ENCODE peak calls at places on chromosomes 4 and X, in nine cellular contexts. One of them, this sample, is unnamed.

GRCh38 chr4:26692014-26692726 is 108.3 kb downstream of the TBC1D19 start:
- DNase-seq in naive thymus-derived CD8-positive, alpha-beta T cell: no peak
- DNase-seq in left cardiac atrium: no peak
- DNase-seq in activated CD8-positive, alpha-beta memory T cell treated with anti-CD3 and anti-CD28 coated beads, Interleukin-2, amount 10 ng/mL, durations not matched to agents 7 days and 5 days: no peak
- DNase-seq in MCF 10A: peak
- DNase-seq in cardiac muscle cell: no peak
- DNase-seq in activated naive CD4-positive, alpha-beta T cell: no peak
- DNase-seq in stimulated activated CD4-positive, alpha-beta T cell treated with anti-CD3 and anti-CD28 coated beads, Interleukin-12 subunit alpha, Interleukin-12 subunit beta, amount 100 ng/mL, for 48 hours: no peak
- DNase-seq in tibial nerve: no peak
- DNase-seq in this sample: no peak

GRCh38 chrX:16788477-16788876 is 2.2 kb downstream of the TXLNG start:
- DNase-seq in tibial nerve: peak
- DNase-seq in activated CD8-positive, alpha-beta memory T cell treated with anti-CD3 and anti-CD28 coated beads, Interleukin-2, amount 10 ng/mL, durations not matched to agents 7 days and 5 days: no peak
- DNase-seq in naive thymus-derived CD8-positive, alpha-beta T cell: no peak
- DNase-seq in activated naive CD4-positive, alpha-beta T cell: no peak
- DNase-seq in left cardiac atrium: peak
- DNase-seq in stimulated activated CD4-positive, alpha-beta T cell treated with anti-CD3 and anti-CD28 coated beads, Interleukin-12 subunit alpha, Interleukin-12 subunit beta, amount 100 ng/mL, for 48 hours: no peak
- DNase-seq in MCF 10A: peak
- DNase-seq in cardiac muscle cell: peak
- DNase-seq in this sample: no peak

GRCh38 chr4:8768357-8768999 is 103.2 kb downstream of the HMX1 start:
- DNase-seq in cardiac muscle cell: no peak
- DNase-seq in left cardiac atrium: peak
- DNase-seq in tibial nerve: no peak
- DNase-seq in naive thymus-derived CD8-positive, alpha-beta T cell: no peak
- DNase-seq in activated naive CD4-positive, alpha-beta T cell: no peak
- DNase-seq in MCF 10A: no peak
- DNase-seq in stimulated activated CD4-positive, alpha-beta T cell treated with anti-CD3 and anti-CD28 coated beads, Interleukin-12 subunit alpha, Interleukin-12 subunit beta, amount 100 ng/mL, for 48 hours: no peak
- DNase-seq in activated CD8-positive, alpha-beta memory T cell treated with anti-CD3 and anti-CD28 coated beads, Interleukin-2, amount 10 ng/mL, durations not matched to agents 7 days and 5 days: no peak
- DNase-seq in this sample: no peak

GRCh38 chrX:70452143-70452733 is 7.6 kb downstream of the DLG3 start:
- DNase-seq in stimulated activated CD4-positive, alpha-beta T cell treated with anti-CD3 and anti-CD28 coated beads, Interleukin-12 subunit alpha, Interleukin-12 subunit beta, amount 100 ng/mL, for 48 hours: peak
- DNase-seq in MCF 10A: peak
- DNase-seq in activated naive CD4-positive, alpha-beta T cell: peak
- DNase-seq in left cardiac atrium: peak
- DNase-seq in cardiac muscle cell: peak
- DNase-seq in naive thymus-derived CD8-positive, alpha-beta T cell: peak
- DNase-seq in tibial nerve: peak
- DNase-seq in activated CD8-positive, alpha-beta memory T cell treated with anti-CD3 and anti-CD28 coated beads, Interleukin-2, amount 10 ng/mL, durations not matched to agents 7 days and 5 days: peak
- DNase-seq in this sample: peak

GRCh38 chr4:59409647-59410046 is 1790.5 kb upstream of the ADGRL3 start:
- DNase-seq in activated naive CD4-positive, alpha-beta T cell: no peak
- DNase-seq in naive thymus-derived CD8-positive, alpha-beta T cell: no peak
- DNase-seq in cardiac muscle cell: no peak
- DNase-seq in MCF 10A: no peak
- DNase-seq in tibial nerve: no peak
- DNase-seq in left cardiac atrium: no peak
- DNase-seq in activated CD8-positive, alpha-beta memory T cell treated with anti-CD3 and anti-CD28 coated beads, Interleukin-2, amount 10 ng/mL, durations not matched to agents 7 days and 5 days: no peak
- DNase-seq in stimulated activated CD4-positive, alpha-beta T cell treated with anti-CD3 and anti-CD28 coated beads, Interleukin-12 subunit alpha, Interleukin-12 subunit beta, amount 100 ng/mL, for 48 hours: no peak
- DNase-seq in this sample: no peak

GRCh38 chrX:38982370-38982769 is 181.1 kb downstream of the MID1IP1 start:
- DNase-seq in activated naive CD4-positive, alpha-beta T cell: no peak
- DNase-seq in stimulated activated CD4-positive, alpha-beta T cell treated with anti-CD3 and anti-CD28 coated beads, Interleukin-12 subunit alpha, Interleukin-12 subunit beta, amount 100 ng/mL, for 48 hours: no peak
- DNase-seq in MCF 10A: no peak
- DNase-seq in cardiac muscle cell: no peak
- DNase-seq in left cardiac atrium: no peak
- DNase-seq in tibial nerve: no peak
- DNase-seq in naive thymus-derived CD8-positive, alpha-beta T cell: no peak
- DNase-seq in activated CD8-positive, alpha-beta memory T cell treated with anti-CD3 and anti-CD28 coated beads, Interleukin-2, amount 10 ng/mL, durations not matched to agents 7 days and 5 days: no peak
- DNase-seq in this sample: no peak

GRCh38 chr4:113641025-113641431 is 120.5 kb downstream of the CAMK2D start:
- DNase-seq in MCF 10A: no peak
- DNase-seq in activated naive CD4-positive, alpha-beta T cell: no peak
- DNase-seq in cardiac muscle cell: no peak
- DNase-seq in naive thymus-derived CD8-positive, alpha-beta T cell: no peak
- DNase-seq in tibial nerve: no peak
- DNase-seq in stimulated activated CD4-positive, alpha-beta T cell treated with anti-CD3 and anti-CD28 coated beads, Interleukin-12 subunit alpha, Interleukin-12 subunit beta, amount 100 ng/mL, for 48 hours: no peak
- DNase-seq in activated CD8-positive, alpha-beta memory T cell treated with anti-CD3 and anti-CD28 coated beads, Interleukin-2, amount 10 ng/mL, durations not matched to agents 7 days and 5 days: no peak
- DNase-seq in left cardiac atrium: no peak
- DNase-seq in this sample: no peak

GRCh38 chr4:10521386-10521785 is 64.2 kb upstream of the ZNF518B start:
- DNase-seq in left cardiac atrium: no peak
- DNase-seq in naive thymus-derived CD8-positive, alpha-beta T cell: no peak
- DNase-seq in activated naive CD4-positive, alpha-beta T cell: no peak
- DNase-seq in activated CD8-positive, alpha-beta memory T cell treated with anti-CD3 and anti-CD28 coated beads, Interleukin-2, amount 10 ng/mL, durations not matched to agents 7 days and 5 days: no peak
- DNase-seq in tibial nerve: no peak
- DNase-seq in cardiac muscle cell: no peak
- DNase-seq in MCF 10A: no peak
- DNase-seq in stimulated activated CD4-positive, alpha-beta T cell treated with anti-CD3 and anti-CD28 coated beads, Interleukin-12 subunit alpha, Interleukin-12 subunit beta, amount 100 ng/mL, for 48 hours: no peak
- DNase-seq in this sample: no peak

GRCh38 chr4:108881190-108881589 is 118.3 kb upstream of the ETNPPL start:
- DNase-seq in activated CD8-positive, alpha-beta memory T cell treated with anti-CD3 and anti-CD28 coated beads, Interleukin-2, amount 10 ng/mL, durations not matched to agents 7 days and 5 days: no peak
- DNase-seq in cardiac muscle cell: peak
- DNase-seq in tibial nerve: no peak
- DNase-seq in activated naive CD4-positive, alpha-beta T cell: no peak
- DNase-seq in naive thymus-derived CD8-positive, alpha-beta T cell: no peak
- DNase-seq in MCF 10A: peak
- DNase-seq in stimulated activated CD4-positive, alpha-beta T cell treated with anti-CD3 and anti-CD28 coated beads, Interleukin-12 subunit alpha, Interleukin-12 subunit beta, amount 100 ng/mL, for 48 hours: no peak
- DNase-seq in left cardiac atrium: no peak
- DNase-seq in this sample: no peak

GRCh38 chrX:153471663-153472280 is 1.4 kb upstream of the HAUS7 start:
- DNase-seq in left cardiac atrium: no peak
- DNase-seq in MCF 10A: no peak
- DNase-seq in naive thymus-derived CD8-positive, alpha-beta T cell: no peak
- DNase-seq in activated naive CD4-positive, alpha-beta T cell: no peak
- DNase-seq in tibial nerve: no peak
- DNase-seq in cardiac muscle cell: peak
- DNase-seq in activated CD8-positive, alpha-beta memory T cell treated with anti-CD3 and anti-CD28 coated beads, Interleukin-2, amount 10 ng/mL, durations not matched to agents 7 days and 5 days: no peak
- DNase-seq in stimulated activated CD4-positive, alpha-beta T cell treated with anti-CD3 and anti-CD28 coated beads, Interleukin-12 subunit alpha, Interleukin-12 subunit beta, amount 100 ng/mL, for 48 hours: no peak
- DNase-seq in this sample: no peak

GRCh38 chrX:47936224-47936939 is 67.4 kb downstream of the ZNF182 start:
- DNase-seq in left cardiac atrium: no peak
- DNase-seq in naive thymus-derived CD8-positive, alpha-beta T cell: peak
- DNase-seq in cardiac muscle cell: peak
- DNase-seq in tibial nerve: no peak
- DNase-seq in MCF 10A: no peak
- DNase-seq in activated naive CD4-positive, alpha-beta T cell: no peak
- DNase-seq in activated CD8-positive, alpha-beta memory T cell treated with anti-CD3 and anti-CD28 coated beads, Interleukin-2, amount 10 ng/mL, durations not matched to agents 7 days and 5 days: no peak
- DNase-seq in stimulated activated CD4-positive, alpha-beta T cell treated with anti-CD3 and anti-CD28 coated beads, Interleukin-12 subunit alpha, Interleukin-12 subunit beta, amount 100 ng/mL, for 48 hours: no peak
- DNase-seq in this sample: no peak

GRCh38 chr4:60482921-60483351 is 717.2 kb upstream of the ADGRL3 start:
- DNase-seq in left cardiac atrium: no peak
- DNase-seq in stimulated activated CD4-positive, alpha-beta T cell treated with anti-CD3 and anti-CD28 coated beads, Interleukin-12 subunit alpha, Interleukin-12 subunit beta, amount 100 ng/mL, for 48 hours: no peak
- DNase-seq in activated naive CD4-positive, alpha-beta T cell: no peak
- DNase-seq in naive thymus-derived CD8-positive, alpha-beta T cell: no peak
- DNase-seq in cardiac muscle cell: no peak
- DNase-seq in MCF 10A: no peak
- DNase-seq in tibial nerve: no peak
- DNase-seq in activated CD8-positive, alpha-beta memory T cell treated with anti-CD3 and anti-CD28 coated beads, Interleukin-2, amount 10 ng/mL, durations not matched to agents 7 days and 5 days: no peak
- DNase-seq in this sample: no peak

GRCh38 chr4:16931906-16932305 is 33.5 kb upstream of the LDB2 start:
- DNase-seq in activated CD8-positive, alpha-beta memory T cell treated with anti-CD3 and anti-CD28 coated beads, Interleukin-2, amount 10 ng/mL, durations not matched to agents 7 days and 5 days: no peak
- DNase-seq in tibial nerve: no peak
- DNase-seq in cardiac muscle cell: peak
- DNase-seq in naive thymus-derived CD8-positive, alpha-beta T cell: no peak
- DNase-seq in stimulated activated CD4-positive, alpha-beta T cell treated with anti-CD3 and anti-CD28 coated beads, Interleukin-12 subunit alpha, Interleukin-12 subunit beta, amount 100 ng/mL, for 48 hours: no peak
- DNase-seq in activated naive CD4-positive, alpha-beta T cell: no peak
- DNase-seq in left cardiac atrium: no peak
- DNase-seq in MCF 10A: no peak
- DNase-seq in this sample: no peak

GRCh38 chr4:95038791-95039190 is 281.0 kb downstream of the BMPR1B start:
- DNase-seq in naive thymus-derived CD8-positive, alpha-beta T cell: no peak
- DNase-seq in stimulated activated CD4-positive, alpha-beta T cell treated with anti-CD3 and anti-CD28 coated beads, Interleukin-12 subunit alpha, Interleukin-12 subunit beta, amount 100 ng/mL, for 48 hours: no peak
- DNase-seq in tibial nerve: no peak
- DNase-seq in MCF 10A: no peak
- DNase-seq in activated CD8-positive, alpha-beta memory T cell treated with anti-CD3 and anti-CD28 coated beads, Interleukin-2, amount 10 ng/mL, durations not matched to agents 7 days and 5 days: no peak
- DNase-seq in activated naive CD4-positive, alpha-beta T cell: no peak
- DNase-seq in cardiac muscle cell: no peak
- DNase-seq in left cardiac atrium: no peak
- DNase-seq in this sample: no peak

GRCh38 chrX:20217279-20217678 is 49.4 kb downstream of the RPS6KA3 start:
- DNase-seq in activated naive CD4-positive, alpha-beta T cell: no peak
- DNase-seq in tibial nerve: no peak
- DNase-seq in left cardiac atrium: no peak
- DNase-seq in stimulated activated CD4-positive, alpha-beta T cell treated with anti-CD3 and anti-CD28 coated beads, Interleukin-12 subunit alpha, Interleukin-12 subunit beta, amount 100 ng/mL, for 48 hours: no peak
- DNase-seq in MCF 10A: peak
- DNase-seq in cardiac muscle cell: peak
- DNase-seq in activated CD8-positive, alpha-beta memory T cell treated with anti-CD3 and anti-CD28 coated beads, Interleukin-2, amount 10 ng/mL, durations not matched to agents 7 days and 5 days: no peak
- DNase-seq in naive thymus-derived CD8-positive, alpha-beta T cell: no peak
- DNase-seq in this sample: no peak

This sample was measured in prostate gland.